ENCODE peak calls at places on chromosomes 6 and 20, in ten cellular contexts. C is NCI-H146, R is GM12878, H is A549, P is Daoy, N is NCI-H1694 treated with DMSO at 0.1 percent for 48 hours, D is H1, F is gastrocnemius medialis, S is frontal cortex, V is HCEC 1CT. K is an unnamed sample.

GRCh38 chr6:124869412-124869811 is 92.8 kb upstream of the RNF217 start:
- DNase-seq in C (no peak), R (no peak), H (no peak), P (no peak), N (no peak), D (no peak), F (no peak), S (no peak), V (peak; percentile 5), K (no peak)

GRCh38 chr20:6590891-6591679 is 176.4 kb upstream of the BMP2 start:
- DNase-seq in C (no peak), R (no peak), H (no peak), P (peak; percentile 91), N (no peak), D (no peak), F (no peak), S (no peak), V (peak; percentile 74), K (no peak)

GRCh38 chr6:14472964-14473363 is 355.4 kb downstream of the CD83 start:
- DNase-seq in C (no peak), R (no peak), H (no peak), P (no peak), N (no peak), D (no peak), F (no peak), S (no peak), V (no peak), K (no peak)

GRCh38 chr6:75217203-75217602 is 11.3 kb upstream of the COL12A1 start:
- DNase-seq in C (no peak), R (no peak), H (peak; percentile 20), P (no peak), N (no peak), D (no peak), F (no peak), S (no peak), V (peak; percentile 70), K (no peak)

GRCh38 chr6:130362128-130362527 is 3.7 kb upstream of the TMEM200A start:
- DNase-seq in C (no peak), R (no peak), H (no peak), P (no peak), N (no peak), D (peak; percentile 50), F (no peak), S (no peak), V (no peak), K (no peak)

GRCh38 chr6:24431045-24431451 is 28.3 kb downstream of the MRS2 start:
- DNase-seq in C (peak; percentile 51), R (no peak), H (peak; percentile 57), P (peak; percentile 48), N (peak; percentile 31), D (no peak), F (no peak), S (no peak), V (peak; percentile 45), K (no peak)

GRCh38 chr20:59948212-59948611 is 8.0 kb downstream of the FAM217B start:
- DNase-seq in C (no peak), R (no peak), H (no peak), P (no peak), N (no peak), D (no peak), F (no peak), S (no peak), V (no peak), K (no peak)

GRCh38 chr20:63129991-63130653 is 85.8 kb downstream of the YTHDF1 start:
- DNase-seq in C (no peak), R (no peak), H (no peak), P (no peak), N (no peak), D (no peak), F (no peak), S (no peak), V (no peak), K (no peak)

GRCh38 chr6:138520463-138520862 is 21.2 kb upstream of the NHSL1 start:
- DNase-seq in C (peak; percentile 7), R (no peak), H (no peak), P (no peak), N (peak; percentile 8), D (no peak), F (no peak), S (no peak), V (peak; percentile 40), K (no peak)

GRCh38 chr6:12101653-12102312 is 89.7 kb downstream of the HIVEP1 start:
- DNase-seq in C (no peak), R (no peak), H (no peak), P (no peak), N (no peak), D (no peak), F (no peak), S (no peak), V (no peak), K (no peak)

GRCh38 chr6:131995924-131996323 is 44.8 kb upstream of the CCN2 start:
- DNase-seq in C (no peak), R (no peak), H (peak; percentile 56), P (peak; percentile 83), N (no peak), D (no peak), F (no peak), S (peak; percentile 1), V (peak; percentile 92), K (no peak)

GRCh38 chr6:113558966-113559365 is 298.2 kb upstream of the MARCKS start:
- DNase-seq in C (no peak), R (no peak), H (no peak), P (peak; percentile 23), N (peak; percentile 53), D (no peak), F (no peak), S (no peak), V (peak; percentile 56), K (no peak)

GRCh38 chr6:116410945-116411623 is 40.3 kb downstream of the DSE start:
- DNase-seq in C (no peak), R (no peak), H (no peak), P (no peak), N (no peak), D (no peak), F (peak; percentile 70), S (peak; percentile 18), V (peak; percentile 72), K (peak; percentile 11)

GRCh38 chr6:31581511-31582229 is 554 bp downstream of the LTB start:
- DNase-seq in C (no peak), R (no peak), H (no peak), P (no peak), N (no peak), D (no peak), F (no peak), S (no peak), V (no peak), K (no peak)

GRCh38 chr20:20009784-20010253 is 7.3 kb upstream of the NAA20 start:
- DNase-seq in C (peak; percentile 94), R (no peak), H (no peak), P (no peak), N (no peak), D (no peak), F (no peak), S (no peak), V (no peak), K (no peak)

GRCh38 chr6:1311400-1312192 is at the start of gene FOXQ1:
- DNase-seq in C (no peak), R (no peak), H (peak; percentile 66), P (peak; percentile 74), N (no peak), D (peak; percentile 81), F (no peak), S (peak; percentile 72), V (no peak), K (no peak)

GRCh38 chr6:98695076-98695816 is 139.1 kb upstream of the POU3F2 start:
- DNase-seq in C (no peak), R (no peak), H (no peak), P (no peak), N (no peak), D (no peak), F (no peak), S (peak; percentile 6), V (no peak), K (no peak)

GRCh38 chr20:22775671-22776139 is 191.3 kb upstream of the FOXA2 start:
- DNase-seq in C (no peak), R (no peak), H (peak; percentile 97), P (peak; percentile 60), N (no peak), D (no peak), F (no peak), S (no peak), V (no peak), K (no peak)

GRCh38 chr6:34534146-34534545 is 22.0 kb downstream of the SPDEF start:
- DNase-seq in C (no peak), R (no peak), H (no peak), P (no peak), N (no peak), D (no peak), F (no peak), S (no peak), V (no peak), K (no peak)

GRCh38 chr6:47700596-47700995 is 2.2 kb downstream of the ADGRF4 start:
- DNase-seq in C (no peak), R (no peak), H (no peak), P (no peak), N (no peak), D (no peak), F (no peak), S (no peak), V (no peak), K (no peak)

GRCh38 chr20:25040438-25040831 is 17.5 kb downstream of the ACSS1 start:
- DNase-seq in C (no peak), R (no peak), H (no peak), P (no peak), N (no peak), D (no peak), F (peak; percentile 75), S (no peak), V (peak; percentile 74), K (no peak)

GRCh38 chr20:22939181-22939580 is 95.9 kb upstream of the SSTR4 start:
- DNase-seq in C (no peak), R (no peak), H (no peak), P (no peak), N (no peak), D (no peak), F (no peak), S (no peak), V (no peak), K (no peak)

K was measured in DMS 273 treated with DMSO at 0.1 percent for 48 hours.